ENCODE peak calls at places on chromosomes 2 and 18, in seven cellular contexts. One of them, this sample, is unnamed.

GRCh38 chr2:9285385-9285784 is 78.8 kb downstream of the ASAP2 start:
- DNase-seq in NB4: no peak
- DNase-seq in Jurkat, Clone E6-1: no peak
- DNase-seq in HL-60: no peak
- DNase-seq in GM23338: no peak
- DNase-seq in pancreas: no peak
- DNase-seq in choroid plexus epithelial cell: no peak
- DNase-seq in this sample: no peak

GRCh38 chr2:118530976-118531375 is 316.5 kb downstream of the EN1 start:
- DNase-seq in GM23338: no peak
- DNase-seq in NB4: no peak
- DNase-seq in choroid plexus epithelial cell: no peak
- DNase-seq in Jurkat, Clone E6-1: no peak
- DNase-seq in pancreas: no peak
- DNase-seq in HL-60: no peak
- DNase-seq in this sample: no peak

GRCh38 chr2:138071720-138072719 is 107.7 kb downstream of the HNMT start:
- DNase-seq in NB4: no peak
- DNase-seq in pancreas: no peak
- DNase-seq in Jurkat, Clone E6-1: no peak
- DNase-seq in HL-60: no peak
- DNase-seq in GM23338: no peak
- DNase-seq in choroid plexus epithelial cell: peak
- DNase-seq in this sample: no peak

GRCh38 chr2:163662141-163662780 is 73.5 kb downstream of the FIGN start:
- DNase-seq in Jurkat, Clone E6-1: no peak
- DNase-seq in GM23338: no peak
- DNase-seq in NB4: no peak
- DNase-seq in HL-60: no peak
- DNase-seq in pancreas: no peak
- DNase-seq in choroid plexus epithelial cell: peak
- DNase-seq in this sample: no peak

GRCh38 chr2:113077921-113078320 is 10.2 kb downstream of the IL1F10 start:
- DNase-seq in NB4: no peak
- DNase-seq in Jurkat, Clone E6-1: no peak
- DNase-seq in choroid plexus epithelial cell: no peak
- DNase-seq in HL-60: no peak
- DNase-seq in GM23338: no peak
- DNase-seq in pancreas: no peak
- DNase-seq in this sample: no peak

GRCh38 chr2:11829324-11829946 is 83.0 kb downstream of the LPIN1 start:
- DNase-seq in GM23338: peak
- DNase-seq in NB4: peak
- DNase-seq in HL-60: peak
- DNase-seq in Jurkat, Clone E6-1: peak
- DNase-seq in choroid plexus epithelial cell: peak
- DNase-seq in pancreas: peak
- DNase-seq in this sample: peak

GRCh38 chr2:11995381-11995947 is 249.0 kb downstream of the LPIN1 start:
- DNase-seq in Jurkat, Clone E6-1: no peak
- DNase-seq in pancreas: no peak
- DNase-seq in NB4: no peak
- DNase-seq in GM23338: no peak
- DNase-seq in choroid plexus epithelial cell: peak
- DNase-seq in HL-60: no peak
- DNase-seq in this sample: no peak

GRCh38 chr18:45777393-45777792 is 48.1 kb upstream of the SIGLEC15 start:
- DNase-seq in HL-60: no peak
- DNase-seq in Jurkat, Clone E6-1: no peak
- DNase-seq in NB4: no peak
- DNase-seq in choroid plexus epithelial cell: peak
- DNase-seq in pancreas: no peak
- DNase-seq in GM23338: no peak
- DNase-seq in this sample: no peak

GRCh38 chr2:10392951-10393647 is 55.0 kb downstream of the ODC1 start:
- DNase-seq in pancreas: no peak
- DNase-seq in GM23338: peak
- DNase-seq in choroid plexus epithelial cell: no peak
- DNase-seq in NB4: no peak
- DNase-seq in HL-60: no peak
- DNase-seq in Jurkat, Clone E6-1: no peak
- DNase-seq in this sample: no peak

GRCh38 chr2:39583781-39584180 is 81.9 kb upstream of the TMEM178A start:
- DNase-seq in GM23338: no peak
- DNase-seq in choroid plexus epithelial cell: no peak
- DNase-seq in pancreas: no peak
- DNase-seq in HL-60: no peak
- DNase-seq in NB4: no peak
- DNase-seq in Jurkat, Clone E6-1: no peak
- DNase-seq in this sample: no peak

GRCh38 chr2:229133155-229133772 is 137.8 kb downstream of the PID1 start:
- DNase-seq in Jurkat, Clone E6-1: peak
- DNase-seq in HL-60: peak
- DNase-seq in NB4: peak
- DNase-seq in choroid plexus epithelial cell: peak
- DNase-seq in GM23338: peak
- DNase-seq in pancreas: no peak
- DNase-seq in this sample: no peak

GRCh38 chr2:10085852-10086148 is 5.6 kb upstream of the CYS1 start:
- DNase-seq in GM23338: no peak
- DNase-seq in choroid plexus epithelial cell: no peak
- DNase-seq in NB4: no peak
- DNase-seq in HL-60: no peak
- DNase-seq in pancreas: no peak
- DNase-seq in Jurkat, Clone E6-1: no peak
- DNase-seq in this sample: no peak

GRCh38 chr2:42827647-42828486 is 35.5 kb upstream of the HAAO start:
- DNase-seq in Jurkat, Clone E6-1: peak
- DNase-seq in choroid plexus epithelial cell: peak
- DNase-seq in pancreas: peak
- DNase-seq in HL-60: peak
- DNase-seq in GM23338: peak
- DNase-seq in NB4: peak
- DNase-seq in this sample: peak

GRCh38 chr2:42829556-42830510 is 37.5 kb upstream of the HAAO start:
- DNase-seq in Jurkat, Clone E6-1: no peak
- DNase-seq in choroid plexus epithelial cell: no peak
- DNase-seq in HL-60: no peak
- DNase-seq in pancreas: no peak
- DNase-seq in NB4: no peak
- DNase-seq in GM23338: no peak
- DNase-seq in this sample: no peak

GRCh38 chr2:42830922-42831574 is 38.7 kb upstream of the HAAO start:
- DNase-seq in NB4: no peak
- DNase-seq in pancreas: no peak
- DNase-seq in HL-60: no peak
- DNase-seq in GM23338: no peak
- DNase-seq in Jurkat, Clone E6-1: no peak
- DNase-seq in choroid plexus epithelial cell: no peak
- DNase-seq in this sample: no peak

GRCh38 chr2:42832289-42832634 is 39.9 kb upstream of the HAAO start:
- DNase-seq in choroid plexus epithelial cell: no peak
- DNase-seq in NB4: no peak
- DNase-seq in pancreas: no peak
- DNase-seq in GM23338: no peak
- DNase-seq in HL-60: no peak
- DNase-seq in Jurkat, Clone E6-1: no peak
- DNase-seq in this sample: no peak

GRCh38 chr2:42828487-42829416 is 36.4 kb upstream of the HAAO start:
- DNase-seq in Jurkat, Clone E6-1: peak
- DNase-seq in HL-60: peak
- DNase-seq in NB4: peak
- DNase-seq in choroid plexus epithelial cell: peak
- DNase-seq in pancreas: peak
- DNase-seq in GM23338: peak
- DNase-seq in this sample: peak
- H3K4me3 ChIP-seq in Jurkat, Clone E6-1: no peak
- H3K4me3 ChIP-seq in HL-60: no peak
- H3K4me3 ChIP-seq in NB4: no peak
- H3K4me3 ChIP-seq in choroid plexus epithelial cell: no peak
- H3K4me3 ChIP-seq in pancreas: no peak
- H3K4me3 ChIP-seq in GM23338: no peak
- H3K4me3 ChIP-seq in this sample: no peak

GRCh38 chr2:157440404-157441071 is 3.4 kb downstream of the CYTIP start:
- DNase-seq in pancreas: no peak
- DNase-seq in GM23338: no peak
- DNase-seq in HL-60: no peak
- DNase-seq in Jurkat, Clone E6-1: no peak
- DNase-seq in choroid plexus epithelial cell: no peak
- DNase-seq in NB4: no peak
- DNase-seq in this sample: no peak

GRCh38 chr2:157442636-157443035 is 1.3 kb downstream of the CYTIP start:
- DNase-seq in choroid plexus epithelial cell: no peak
- DNase-seq in pancreas: no peak
- DNase-seq in HL-60: no peak
- DNase-seq in GM23338: no peak
- DNase-seq in Jurkat, Clone E6-1: no peak
- DNase-seq in NB4: no peak
- DNase-seq in this sample: no peak

GRCh38 chr2:157439792-157440186 is 4.1 kb downstream of the CYTIP start:
- DNase-seq in choroid plexus epithelial cell: no peak
- DNase-seq in pancreas: no peak
- DNase-seq in HL-60: peak
- DNase-seq in NB4: peak
- DNase-seq in Jurkat, Clone E6-1: no peak
- DNase-seq in GM23338: no peak
- DNase-seq in this sample: peak

GRCh38 chr2:157442136-157442535 is 1.8 kb downstream of the CYTIP start:
- DNase-seq in NB4: no peak
- DNase-seq in Jurkat, Clone E6-1: no peak
- DNase-seq in HL-60: no peak
- DNase-seq in pancreas: no peak
- DNase-seq in choroid plexus epithelial cell: no peak
- DNase-seq in GM23338: no peak
- DNase-seq in this sample: no peak

GRCh38 chr2:157441072-157441454 is 2.8 kb downstream of the CYTIP start:
- DNase-seq in GM23338: no peak
- DNase-seq in Jurkat, Clone E6-1: no peak
- DNase-seq in NB4: no peak
- DNase-seq in HL-60: peak
- DNase-seq in pancreas: no peak
- DNase-seq in choroid plexus epithelial cell: no peak
- DNase-seq in this sample: peak
- H3K4me3 ChIP-seq in GM23338: no peak
- H3K4me3 ChIP-seq in Jurkat, Clone E6-1: no peak
- H3K4me3 ChIP-seq in NB4: no peak
- H3K4me3 ChIP-seq in HL-60: peak
- H3K4me3 ChIP-seq in pancreas: no peak
- H3K4me3 ChIP-seq in choroid plexus epithelial cell: no peak
- H3K4me3 ChIP-seq in this sample: peak

GRCh38 chr2:170713280-170714155 is 1.6 kb upstream of the SP5 start:
- DNase-seq in pancreas: peak
- DNase-seq in Jurkat, Clone E6-1: no peak
- DNase-seq in GM23338: peak
- DNase-seq in NB4: peak
- DNase-seq in HL-60: no peak
- DNase-seq in choroid plexus epithelial cell: no peak
- DNase-seq in this sample: no peak

GRCh38 chr2:170710609-170710979 is 4.5 kb upstream of the SP5 start:
- DNase-seq in GM23338: no peak
- DNase-seq in pancreas: no peak
- DNase-seq in HL-60: no peak
- DNase-seq in choroid plexus epithelial cell: no peak
- DNase-seq in NB4: no peak
- DNase-seq in Jurkat, Clone E6-1: no peak
- DNase-seq in this sample: no peak

GRCh38 chr2:170711774-170712652 is 3.1 kb upstream of the SP5 start:
- DNase-seq in choroid plexus epithelial cell: no peak
- DNase-seq in HL-60: no peak
- DNase-seq in pancreas: peak
- DNase-seq in Jurkat, Clone E6-1: peak
- DNase-seq in GM23338: peak
- DNase-seq in NB4: peak
- DNase-seq in this sample: no peak

GRCh38 chr2:170712653-170713279 is 2.4 kb upstream of the SP5 start:
- DNase-seq in choroid plexus epithelial cell: no peak
- DNase-seq in Jurkat, Clone E6-1: no peak
- DNase-seq in HL-60: no peak
- DNase-seq in NB4: no peak
- DNase-seq in GM23338: peak
- DNase-seq in pancreas: no peak
- DNase-seq in this sample: no peak

DNA sequence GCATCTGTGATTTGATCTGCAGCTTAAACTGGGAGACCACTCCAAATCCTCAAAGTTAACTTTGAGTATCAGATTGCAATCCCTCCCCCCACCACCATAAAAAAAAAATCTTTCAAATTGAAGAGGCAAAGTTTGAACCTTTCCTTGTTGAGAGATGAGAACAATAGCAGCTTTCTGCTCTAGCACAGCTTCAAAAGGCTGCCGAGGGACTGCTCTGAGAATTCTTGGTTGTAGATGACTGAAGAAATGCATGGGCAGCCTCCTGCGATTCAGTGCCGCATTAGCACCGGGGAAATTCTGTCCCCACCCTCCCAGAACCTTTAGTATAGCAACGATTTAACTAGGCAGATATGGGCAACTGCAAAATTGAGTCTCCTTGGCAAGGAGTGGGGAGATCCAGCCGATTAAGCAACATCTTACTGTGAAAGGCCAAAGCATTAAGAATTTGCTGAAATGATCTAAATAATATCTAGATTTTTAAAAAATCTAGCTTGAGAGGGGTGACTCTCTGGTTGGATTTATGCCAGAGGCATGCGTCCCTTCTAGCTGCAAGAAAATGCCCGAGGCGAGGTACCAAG is 3.9 kb upstream of the SP5 start:
- DNase-seq in pancreas: no peak
- DNase-seq in choroid plexus epithelial cell: no peak
- DNase-seq in NB4: no peak
- DNase-seq in GM23338: peak
- DNase-seq in HL-60: no peak
- DNase-seq in Jurkat, Clone E6-1: no peak
- DNase-seq in this sample: no peak
- H3K4me3 ChIP-seq in pancreas: no peak
- H3K4me3 ChIP-seq in choroid plexus epithelial cell: no peak
- H3K4me3 ChIP-seq in NB4: no peak
- H3K4me3 ChIP-seq in GM23338: peak
- H3K4me3 ChIP-seq in HL-60: no peak
- H3K4me3 ChIP-seq in Jurkat, Clone E6-1: peak
- H3K4me3 ChIP-seq in this sample: no peak

GRCh38 chr2:172281648-172282576 is 145.5 kb upstream of the ITGA6 start:
- DNase-seq in NB4: no peak
- DNase-seq in GM23338: no peak
- DNase-seq in Jurkat, Clone E6-1: no peak
- DNase-seq in pancreas: no peak
- DNase-seq in choroid plexus epithelial cell: peak
- DNase-seq in HL-60: no peak
- DNase-seq in this sample: no peak

GRCh38 chr2:172278642-172279041 is 148.7 kb upstream of the ITGA6 start:
- DNase-seq in HL-60: no peak
- DNase-seq in Jurkat, Clone E6-1: no peak
- DNase-seq in pancreas: no peak
- DNase-seq in choroid plexus epithelial cell: no peak
- DNase-seq in GM23338: no peak
- DNase-seq in NB4: no peak
- DNase-seq in this sample: no peak

GRCh38 chr2:172279214-172279613 is 148.2 kb upstream of the ITGA6 start:
- DNase-seq in NB4: no peak
- DNase-seq in GM23338: no peak
- DNase-seq in HL-60: no peak
- DNase-seq in choroid plexus epithelial cell: no peak
- DNase-seq in Jurkat, Clone E6-1: no peak
- DNase-seq in pancreas: no peak
- DNase-seq in this sample: no peak

GRCh38 chr2:172280820-172281454 is 146.4 kb upstream of the ITGA6 start:
- DNase-seq in choroid plexus epithelial cell: no peak
- DNase-seq in HL-60: peak
- DNase-seq in pancreas: no peak
- DNase-seq in Jurkat, Clone E6-1: no peak
- DNase-seq in NB4: peak
- DNase-seq in GM23338: no peak
- DNase-seq in this sample: no peak

GRCh38 chr2:172279843-172280242 is 147.5 kb upstream of the ITGA6 start:
- DNase-seq in NB4: no peak
- DNase-seq in choroid plexus epithelial cell: no peak
- DNase-seq in GM23338: no peak
- DNase-seq in HL-60: no peak
- DNase-seq in pancreas: no peak
- DNase-seq in Jurkat, Clone E6-1: no peak
- DNase-seq in this sample: no peak
- H3K4me3 ChIP-seq in NB4: no peak
- H3K4me3 ChIP-seq in choroid plexus epithelial cell: no peak
- H3K4me3 ChIP-seq in GM23338: no peak
- H3K4me3 ChIP-seq in HL-60: no peak
- H3K4me3 ChIP-seq in pancreas: no peak
- H3K4me3 ChIP-seq in Jurkat, Clone E6-1: no peak
- H3K4me3 ChIP-seq in this sample: no peak

This sample was measured in CD4-positive, CD25-positive, alpha-beta regulatory T cell.